ENCODE peak calls at places on chromosomes 16 and 17, in five cellular contexts. Q is GM23338, H is ascending aorta, Z is SK-N-SH, E is left lung. B is an unnamed sample.

GRCh38 chr16:27366687-27367462 is 35.1 kb upstream of the IL21R start:
- DNase-seq in Q (no peak), H (no peak), Z (peak), E (no peak), B (no peak)

GRCh38 chr17:33335491-33336173 is 42.5 kb upstream of the ASIC2 start:
- DNase-seq in Q (peak), H (no peak), Z (no peak), E (no peak), B (no peak)

GRCh38 chr17:80822700-80823410 is 168.8 kb upstream of the CHMP6 start:
- DNase-seq in Q (no peak), H (peak), Z (no peak), E (peak), B (no peak)

GRCh38 chr16:18983565-18984424 is at the start of gene TMC7:
- DNase-seq in Q (peak), H (peak), Z (peak), E (peak), B (peak)

GRCh38 chr16:52005551-52005950 is 541.4 kb downstream of the TOX3 start:
- DNase-seq in Q (no peak), H (no peak), Z (no peak), E (no peak), B (no peak)

GRCh38 chr17:72967263-72967962 is 125.1 kb downstream of the SLC39A11 start:
- DNase-seq in Q (no peak), H (no peak), Z (no peak), E (no peak), B (no peak)

GRCh38 chr16:49019826-49020401 is 261.7 kb downstream of the CBLN1 start:
- DNase-seq in Q (no peak), H (no peak), Z (no peak), E (no peak), B (no peak)

GRCh38 chr17:5011928-5012327 is 14.2 kb downstream of the KIF1C start:
- DNase-seq in Q (no peak), H (no peak), Z (no peak), E (no peak), B (no peak)

GRCh38 chr16:87531418-87531817 is 38.6 kb upstream of the ZCCHC14 start:
- DNase-seq in Q (no peak), H (no peak), Z (no peak), E (no peak), B (no peak)

GRCh38 chr17:27247071-27247957 is 46.6 kb upstream of the WSB1 start:
- DNase-seq in Q (no peak), H (peak), Z (no peak), E (no peak), B (peak)

GRCh38 chr17:48542956-48543853 is 1.7 kb downstream of the HOXB2 start:
- DNase-seq in Q (peak), H (no peak), Z (peak), E (peak), B (peak)

GRCh38 chr17:17549732-17550366 is 41.7 kb downstream of the PEMT start:
- DNase-seq in Q (no peak), H (no peak), Z (no peak), E (peak), B (no peak)

GRCh38 chr17:17341452-17341851 is 38.3 kb downstream of the NT5M start:
- DNase-seq in Q (no peak), H (peak), Z (no peak), E (peak), B (no peak)

GRCh38 chr17:7058831-7059447 is 15.0 kb upstream of the SLC16A11 start:
- DNase-seq in Q (no peak), H (no peak), Z (no peak), E (no peak), B (no peak)

GRCh38 chr16:27408012-27408601 is 6.1 kb downstream of the IL21R start:
- DNase-seq in Q (no peak), H (no peak), Z (no peak), E (no peak), B (no peak)

GRCh38 chr16:1300664-1301476 is 8.6 kb upstream of the UBE2I start:
- DNase-seq in Q (peak), H (peak), Z (peak), E (peak), B (peak)

GRCh38 chr16:30997887-30998711 is 12.3 kb downstream of the STX1B start:
- DNase-seq in Q (peak), H (peak), Z (no peak), E (no peak), B (no peak)

GRCh38 chr16:65658339-65659275 is 536.7 kb upstream of the CDH11 start:
- DNase-seq in Q (peak), H (no peak), Z (peak), E (no peak), B (no peak)

GRCh38 chr17:57027852-57028251 is 49.9 kb downstream of the SCPEP1 start:
- DNase-seq in Q (no peak), H (no peak), Z (no peak), E (no peak), B (no peak)

GRCh38 chr16:24683250-24683649 is 46.2 kb upstream of the TNRC6A start:
- DNase-seq in Q (no peak), H (no peak), Z (no peak), E (no peak), B (no peak)
- H3K27ac ChIP-seq in Q (peak), H (no peak), Z (no peak), E (no peak), B (no peak)

GRCh38 chr17:75205037-75205792 is at the start of gene NUP85:
- DNase-seq in Q (peak), H (peak), Z (peak), E (peak), B (peak)

GRCh38 chr17:75207760-75208159 is 2.3 kb downstream of the NUP85 start:
- DNase-seq in Q (no peak), H (no peak), Z (no peak), E (no peak), B (no peak)

GRCh38 chr17:75209061-75209460 is 3.6 kb downstream of the NUP85 start:
- DNase-seq in Q (no peak), H (no peak), Z (no peak), E (no peak), B (no peak)

GRCh38 chr17:75208161-75208560 is 2.7 kb downstream of the NUP85 start:
- DNase-seq in Q (no peak), H (no peak), Z (no peak), E (no peak), B (no peak)

GRCh38 chr17:75205793-75206163 is 299 bp downstream of the NUP85 start:
- DNase-seq in Q (no peak), H (no peak), Z (no peak), E (no peak), B (no peak)
- H3K4me3 ChIP-seq in Q (peak), H (peak), Z (peak), E (peak), B (peak)

GRCh38 chr17:39954876-39955275 is 7.9 kb upstream of the GSDMA start:
- DNase-seq in Q (peak), H (no peak), Z (no peak), E (no peak), B (no peak)

GRCh38 chr17:39950871-39951348 is 11.9 kb upstream of the GSDMA start:
- DNase-seq in Q (no peak), H (no peak), Z (no peak), E (no peak), B (no peak)

GRCh38 chr17:39951924-39952664 is 10.7 kb upstream of the GSDMA start:
- DNase-seq in Q (no peak), H (no peak), Z (no peak), E (no peak), B (no peak)

GRCh38 chr17:39953471-39953888 is 9.3 kb upstream of the GSDMA start:
- DNase-seq in Q (no peak), H (no peak), Z (no peak), E (no peak), B (no peak)

GRCh38 chr17:39952665-39953470 is 9.9 kb upstream of the GSDMA start:
- DNase-seq in Q (peak), H (peak), Z (peak), E (peak), B (peak)
- H3K27ac ChIP-seq in Q (peak), H (peak), Z (no peak), E (peak), B (peak)

GRCh38 chr17:42683407-42684031 is 1.2 kb downstream of the CNTNAP1 start:
- DNase-seq in Q (peak), H (no peak), Z (peak), E (peak), B (no peak)

GRCh38 chr17:42682400-42683384 is at the start of gene CNTNAP1:
- DNase-seq in Q (peak), H (peak), Z (peak), E (peak), B (no peak)

GRCh38 chr17:42680331-42680808 is 1.3 kb downstream of the CCR10 start:
- DNase-seq in Q (no peak), H (no peak), Z (no peak), E (peak), B (no peak)

GRCh38 chr17:42684033-42684625 is 1.8 kb downstream of the CNTNAP1 start:
- DNase-seq in Q (no peak), H (no peak), Z (peak), E (no peak), B (no peak)

GRCh38 chr17:42681976-42682375 is 333 bp upstream of the CCR10 start:
- DNase-seq in Q (no peak), H (no peak), Z (no peak), E (no peak), B (no peak)
- H3K4me3 ChIP-seq in Q (peak), H (peak), Z (peak), E (peak), B (peak)

GRCh38 chr17:59699786-59700185 is 7.4 kb downstream of the PTRH2 start:
- DNase-seq in Q (no peak), H (no peak), Z (no peak), E (no peak), B (no peak)

GRCh38 chr17:59698143-59698542 is 9.1 kb downstream of the PTRH2 start:
- DNase-seq in Q (no peak), H (no peak), Z (no peak), E (no peak), B (no peak)

GRCh38 chr17:59706900-59707181 is 389 bp downstream of the PTRH2 start:
- DNase-seq in Q (no peak), H (no peak), Z (no peak), E (no peak), B (no peak)

GRCh38 chr17:59699218-59699617 is 8.0 kb downstream of the PTRH2 start:
- DNase-seq in Q (no peak), H (no peak), Z (no peak), E (no peak), B (no peak)

DNA sequence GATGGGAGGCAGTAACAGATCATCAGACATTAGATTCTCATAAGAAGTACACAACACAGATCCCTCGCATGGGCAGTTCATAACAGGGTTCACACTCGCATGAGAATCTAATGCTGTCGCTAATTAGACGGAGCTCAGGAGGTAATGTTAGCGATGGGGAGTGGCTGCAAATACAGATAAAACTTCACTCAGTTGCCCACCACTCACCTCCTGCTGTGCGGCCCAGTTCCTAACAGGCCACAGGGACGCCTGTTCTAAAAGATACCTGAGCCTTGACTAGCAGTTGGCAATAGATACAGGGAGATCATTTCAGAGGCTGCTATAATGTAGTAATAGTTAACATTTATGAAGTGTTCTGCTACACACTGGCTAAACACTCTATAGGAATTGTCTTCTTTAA is 4.9 kb downstream of the PTRH2 start:
- DNase-seq in Q (no peak), H (no peak), Z (no peak), E (no peak), B (no peak)
- H3K27ac ChIP-seq in Q (no peak), H (no peak), Z (peak), E (no peak), B (no peak)

GRCh38 chr17:60529806-60530205 is 3.8 kb upstream of the APPBP2 start:
- DNase-seq in Q (no peak), H (no peak), Z (no peak), E (no peak), B (no peak)

GRCh38 chr17:60527701-60528100 is 1.7 kb upstream of the APPBP2 start:
- DNase-seq in Q (no peak), H (no peak), Z (no peak), E (no peak), B (no peak)

GRCh38 chr17:60526726-60527125 is 684 bp upstream of the APPBP2 start:
- DNase-seq in Q (peak), H (no peak), Z (peak), E (no peak), B (no peak)

GRCh38 chr17:60525624-60526514 is at the start of gene APPBP2:
- DNase-seq in Q (peak), H (peak), Z (peak), E (peak), B (peak)

DNA sequence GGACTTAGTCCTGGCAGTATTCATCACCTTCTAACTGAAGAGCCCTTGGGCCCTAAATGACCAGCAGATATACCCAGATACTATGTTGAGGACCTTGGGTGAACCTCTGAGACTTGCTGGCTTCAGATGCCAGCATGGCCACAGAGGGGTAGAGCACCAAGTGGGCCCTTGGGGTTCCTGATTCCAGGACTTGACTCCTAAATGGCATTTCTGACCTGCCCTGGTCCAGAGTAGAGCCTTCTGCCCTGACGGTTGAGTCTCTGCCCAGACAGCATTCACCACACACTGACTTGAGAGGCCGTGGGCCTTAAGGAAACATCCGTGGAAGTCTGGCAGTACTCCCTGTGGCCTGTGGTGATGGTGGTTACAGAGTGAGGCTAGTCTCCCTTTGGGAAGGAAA is 2.8 kb upstream of the APPBP2 start:
- DNase-seq in Q (no peak), H (no peak), Z (no peak), E (no peak), B (no peak)
- H3K4me3 ChIP-seq in Q (no peak), H (no peak), Z (no peak), E (no peak), B (no peak)

GRCh38 chr16:57000271-57001025 is 11.1 kb downstream of the NLRC5 start:
- DNase-seq in Q (no peak), H (peak), Z (no peak), E (no peak), B (no peak)
- H3K27ac ChIP-seq in Q (no peak), H (peak), Z (peak), E (peak), B (peak)

B was measured in breast epithelium.